ENCODE peak calls at places on chromosomes 6 and 20, in four cellular contexts. One of them, this sample, is unnamed. For H3K27me3 and H3K4me1, the result is how much of the 10 kb centered on the place peaks cover.

GRCh38 chr6:137341721-137342195 is 122.6 kb upstream of the IFNGR1 start:
- DNase-seq in cardiac muscle cell: peak
- DNase-seq in fibroblast of lung: peak
- DNase-seq in suprapubic skin: no peak
- DNase-seq in this sample: no peak

GRCh38 chr6:156695747-156696146 is 81.4 kb upstream of the ARID1B start:
- DNase-seq in suprapubic skin: no peak
- DNase-seq in cardiac muscle cell: no peak
- DNase-seq in fibroblast of lung: no peak
- DNase-seq in this sample: no peak

GRCh38 chr6:17983712-17984111 is 3.7 kb downstream of the KIF13A start:
- DNase-seq in cardiac muscle cell: no peak
- DNase-seq in fibroblast of lung: no peak
- DNase-seq in suprapubic skin: no peak
- DNase-seq in this sample: peak

GRCh38 chr20:21361266-21361665 is 36.1 kb downstream of the NKX2-4 start:
- DNase-seq in cardiac muscle cell: peak
- DNase-seq in suprapubic skin: no peak
- DNase-seq in fibroblast of lung: peak
- DNase-seq in this sample: no peak

GRCh38 chr6:103534107-103534506 is 1325.6 kb downstream of the HACE1 start:
- DNase-seq in suprapubic skin: no peak
- DNase-seq in cardiac muscle cell: no peak
- DNase-seq in fibroblast of lung: no peak
- DNase-seq in this sample: no peak

GRCh38 chr6:32132110-32132509 is 2.0 kb upstream of the FKBPL start:
- DNase-seq in cardiac muscle cell: no peak
- DNase-seq in fibroblast of lung: no peak
- DNase-seq in suprapubic skin: no peak
- DNase-seq in this sample: no peak

GRCh38 chr6:40461643-40462042 is 125.5 kb downstream of the LRFN2 start:
- DNase-seq in suprapubic skin: no peak
- DNase-seq in cardiac muscle cell: no peak
- DNase-seq in fibroblast of lung: no peak
- DNase-seq in this sample: no peak

GRCh38 chr6:71393471-71393870 is 104.9 kb downstream of the OGFRL1 start:
- DNase-seq in fibroblast of lung: peak
- DNase-seq in cardiac muscle cell: peak
- DNase-seq in suprapubic skin: no peak
- DNase-seq in this sample: no peak

GRCh38 chr6:113833537-113833936 is 23.6 kb upstream of the MARCKS start:
- DNase-seq in cardiac muscle cell: peak
- DNase-seq in suprapubic skin: no peak
- DNase-seq in fibroblast of lung: peak
- DNase-seq in this sample: peak

GRCh38 chr20:10219452-10219791 is 792 bp downstream of the SNAP25 start:
- DNase-seq in cardiac muscle cell: peak
- DNase-seq in suprapubic skin: peak
- DNase-seq in fibroblast of lung: peak
- DNase-seq in this sample: peak

GRCh38 chr6:144330588-144330987 is 45.5 kb downstream of the UTRN start:
- DNase-seq in suprapubic skin: no peak
- DNase-seq in cardiac muscle cell: no peak
- DNase-seq in fibroblast of lung: no peak
- DNase-seq in this sample: no peak

GRCh38 chr6:84271086-84271716 is 43.8 kb upstream of the CEP162 start:
- DNase-seq in fibroblast of lung: no peak
- DNase-seq in suprapubic skin: no peak
- DNase-seq in cardiac muscle cell: no peak
- DNase-seq in this sample: no peak

GRCh38 chr20:1949711-1950110 is 44.1 kb downstream of the PDYN start:
- DNase-seq in suprapubic skin: peak
- DNase-seq in cardiac muscle cell: no peak
- DNase-seq in fibroblast of lung: no peak
- DNase-seq in this sample: no peak

GRCh38 chr20:1302578-1303541 is 26.1 kb downstream of the SDCBP2 start:
- DNase-seq in cardiac muscle cell: peak
- DNase-seq in fibroblast of lung: no peak
- DNase-seq in suprapubic skin: no peak
- DNase-seq in this sample: peak

GRCh38 chr20:60352017-60352416 is 393.8 kb downstream of the CDH26 start:
- DNase-seq in cardiac muscle cell: no peak
- DNase-seq in fibroblast of lung: no peak
- DNase-seq in suprapubic skin: no peak
- DNase-seq in this sample: no peak

GRCh38 chr6:33235221-33235634 is 26.9 kb downstream of the RING1 start:
- DNase-seq in suprapubic skin: peak
- DNase-seq in fibroblast of lung: no peak
- DNase-seq in cardiac muscle cell: no peak
- DNase-seq in this sample: no peak

GRCh38 chr20:7908905-7909304 is 31.4 kb downstream of the HAO1 start:
- DNase-seq in suprapubic skin: no peak
- DNase-seq in cardiac muscle cell: no peak
- DNase-seq in fibroblast of lung: no peak
- DNase-seq in this sample: no peak

GRCh38 chr20:46021361-46022359 is 7.4 kb upstream of the SLC12A5 start:
- DNase-seq in cardiac muscle cell: peak
- DNase-seq in fibroblast of lung: no peak
- DNase-seq in suprapubic skin: no peak
- DNase-seq in this sample: no peak

GRCh38 chr6:154318711-154319110 is 37.9 kb downstream of the IPCEF1 start:
- DNase-seq in cardiac muscle cell: no peak
- DNase-seq in suprapubic skin: no peak
- DNase-seq in fibroblast of lung: no peak
- DNase-seq in this sample: no peak

GRCh38 chr6:107536183-107536582 is 46.3 kb downstream of the SOBP start:
- DNase-seq in fibroblast of lung: no peak
- DNase-seq in suprapubic skin: no peak
- DNase-seq in cardiac muscle cell: no peak
- DNase-seq in this sample: no peak

GRCh38 chr6:88914885-88915598 is 48.4 kb downstream of the RNGTT start:
- DNase-seq in cardiac muscle cell: no peak
- DNase-seq in suprapubic skin: no peak
- DNase-seq in fibroblast of lung: no peak
- DNase-seq in this sample: no peak

GRCh38 chr6:50602191-50602810 is 111.0 kb upstream of the TFAP2D start:
- DNase-seq in suprapubic skin: no peak
- DNase-seq in cardiac muscle cell: peak
- DNase-seq in fibroblast of lung: peak
- DNase-seq in this sample: no peak

GRCh38 chr6:34982424-34982852 is 93.4 kb downstream of the ANKS1A start:
- DNase-seq in suprapubic skin: no peak
- DNase-seq in cardiac muscle cell: peak
- DNase-seq in fibroblast of lung: peak
- DNase-seq in this sample: peak

GRCh38 chr20:64106981-64107735 is at the start of gene NPBWR2:
- DNase-seq in fibroblast of lung: no peak
- DNase-seq in suprapubic skin: peak
- DNase-seq in cardiac muscle cell: no peak
- DNase-seq in this sample: peak

GRCh38 chr6:12602951-12603710 is 113.4 kb upstream of the PHACTR1 start:
- DNase-seq in suprapubic skin: no peak
- DNase-seq in cardiac muscle cell: peak
- DNase-seq in fibroblast of lung: peak
- DNase-seq in this sample: no peak

GRCh38 chr6:52577022-52577777 is at the start of gene TRAM2:
- DNase-seq in suprapubic skin: peak
- DNase-seq in fibroblast of lung: peak
- DNase-seq in cardiac muscle cell: peak
- DNase-seq in this sample: peak

GRCh38 chr6:75384116-75384515 is 99.5 kb upstream of the TMEM30A start:
- DNase-seq in suprapubic skin: no peak
- DNase-seq in cardiac muscle cell: no peak
- DNase-seq in fibroblast of lung: no peak
- DNase-seq in this sample: no peak

GRCh38 chr20:18628330-18628941 is 40.6 kb downstream of the DTD1 start:
- DNase-seq in cardiac muscle cell: no peak
- DNase-seq in fibroblast of lung: no peak
- DNase-seq in suprapubic skin: no peak
- DNase-seq in this sample: no peak

GRCh38 chr20:35269055-35269781 is 8.7 kb downstream of the MMP24OS start:
- DNase-seq in suprapubic skin: no peak
- DNase-seq in fibroblast of lung: peak
- DNase-seq in cardiac muscle cell: peak
- DNase-seq in this sample: peak

GRCh38 chr6:157224178-157224956 is 99.0 kb downstream of the TMEM242 start:
- DNase-seq in cardiac muscle cell: no peak
- DNase-seq in fibroblast of lung: no peak
- DNase-seq in suprapubic skin: peak
- DNase-seq in this sample: peak

GRCh38 chr6:152948150-152948768 is 34.6 kb downstream of the FBXO5 start:
- DNase-seq in suprapubic skin: no peak
- DNase-seq in cardiac muscle cell: peak
- DNase-seq in fibroblast of lung: peak
- DNase-seq in this sample: no peak

GRCh38 chr20:64260239-64260638 is 4.7 kb downstream of the PCMTD2 start:
- DNase-seq in cardiac muscle cell: no peak
- DNase-seq in fibroblast of lung: no peak
- DNase-seq in suprapubic skin: no peak
- DNase-seq in this sample: no peak

GRCh38 chr6:96899019-96899418 is 1.3 kb upstream of the NDUFAF4 start:
- DNase-seq in fibroblast of lung: peak
- DNase-seq in cardiac muscle cell: peak
- DNase-seq in suprapubic skin: no peak
- DNase-seq in this sample: no peak

GRCh38 chr6:170291271-170292110 is 613 bp upstream of the DLL1 start:
- DNase-seq in fibroblast of lung: no peak
- DNase-seq in suprapubic skin: peak
- DNase-seq in cardiac muscle cell: no peak
- DNase-seq in this sample: peak

GRCh38 chr6:170293411-170293844 is 2.5 kb upstream of the DLL1 start:
- DNase-seq in fibroblast of lung: no peak
- DNase-seq in cardiac muscle cell: no peak
- DNase-seq in suprapubic skin: no peak
- DNase-seq in this sample: peak

GRCh38 chr6:170293881-170294755 is 3.2 kb upstream of the DLL1 start:
- DNase-seq in cardiac muscle cell: no peak
- DNase-seq in suprapubic skin: no peak
- DNase-seq in fibroblast of lung: no peak
- DNase-seq in this sample: peak

GRCh38 chr6:170292111-170292777 is 1.4 kb upstream of the DLL1 start:
- DNase-seq in fibroblast of lung: no peak
- DNase-seq in suprapubic skin: no peak
- DNase-seq in cardiac muscle cell: no peak
- DNase-seq in this sample: peak

GRCh38 chr6:170292778-170293164 is 1.9 kb upstream of the DLL1 start:
- DNase-seq in suprapubic skin: no peak
- DNase-seq in cardiac muscle cell: no peak
- DNase-seq in fibroblast of lung: peak
- DNase-seq in this sample: peak
- H3K27me3 ChIP-seq in suprapubic skin: under half
- H3K27me3 ChIP-seq in cardiac muscle cell: half or more
- H3K27me3 ChIP-seq in fibroblast of lung: half or more
- H3K27me3 ChIP-seq in this sample: half or more

DNA sequence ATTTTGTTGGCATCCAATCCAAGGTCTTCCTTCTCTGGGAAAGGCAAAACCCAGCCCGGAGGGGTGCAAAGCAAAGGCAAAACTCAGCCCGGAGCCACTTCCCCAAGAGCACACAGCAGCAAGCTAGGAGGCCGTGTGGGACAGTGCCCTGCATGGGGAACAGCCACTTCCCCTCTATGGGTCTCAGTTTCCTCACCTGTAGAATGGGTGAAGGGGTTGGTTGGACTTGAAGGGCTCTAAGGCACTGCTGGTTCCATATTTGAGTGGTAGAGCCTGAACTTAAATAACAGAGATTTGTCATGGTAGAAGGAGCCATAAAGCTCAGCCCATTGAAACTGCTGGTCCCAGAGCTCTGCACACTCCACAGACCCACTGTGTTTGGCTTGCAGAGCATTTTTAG is 51.3 kb upstream of the CCDC167 start:
- DNase-seq in fibroblast of lung: no peak
- DNase-seq in cardiac muscle cell: no peak
- DNase-seq in suprapubic skin: no peak
- DNase-seq in this sample: no peak
- H3K4me1 ChIP-seq in fibroblast of lung: under half
- H3K4me1 ChIP-seq in cardiac muscle cell: under half
- H3K4me1 ChIP-seq in suprapubic skin: under half
- H3K4me1 ChIP-seq in this sample: under half

GRCh38 chr20:39946946-39947345 is 742.1 kb downstream of the MAFB start:
- DNase-seq in suprapubic skin: no peak
- DNase-seq in cardiac muscle cell: no peak
- DNase-seq in fibroblast of lung: no peak
- DNase-seq in this sample: no peak
- H3K27me3 ChIP-seq in suprapubic skin: under half
- H3K27me3 ChIP-seq in cardiac muscle cell: under half
- H3K27me3 ChIP-seq in fibroblast of lung: under half
- H3K27me3 ChIP-seq in this sample: under half

GRCh38 chr20:38878798-38879197 is 47.4 kb upstream of the FAM83D start:
- DNase-seq in fibroblast of lung: peak
- DNase-seq in cardiac muscle cell: peak
- DNase-seq in suprapubic skin: no peak
- DNase-seq in this sample: no peak

GRCh38 chr20:38874460-38875169 is 51.6 kb upstream of the FAM83D start:
- DNase-seq in suprapubic skin: peak
- DNase-seq in cardiac muscle cell: no peak
- DNase-seq in fibroblast of lung: no peak
- DNase-seq in this sample: no peak

GRCh38 chr20:38875170-38875993 is 50.8 kb upstream of the FAM83D start:
- DNase-seq in cardiac muscle cell: no peak
- DNase-seq in fibroblast of lung: no peak
- DNase-seq in suprapubic skin: no peak
- DNase-seq in this sample: no peak

GRCh38 chr20:38880952-38881735 is 45.1 kb upstream of the FAM83D start:
- DNase-seq in fibroblast of lung: no peak
- DNase-seq in cardiac muscle cell: no peak
- DNase-seq in suprapubic skin: no peak
- DNase-seq in this sample: no peak

DNA sequence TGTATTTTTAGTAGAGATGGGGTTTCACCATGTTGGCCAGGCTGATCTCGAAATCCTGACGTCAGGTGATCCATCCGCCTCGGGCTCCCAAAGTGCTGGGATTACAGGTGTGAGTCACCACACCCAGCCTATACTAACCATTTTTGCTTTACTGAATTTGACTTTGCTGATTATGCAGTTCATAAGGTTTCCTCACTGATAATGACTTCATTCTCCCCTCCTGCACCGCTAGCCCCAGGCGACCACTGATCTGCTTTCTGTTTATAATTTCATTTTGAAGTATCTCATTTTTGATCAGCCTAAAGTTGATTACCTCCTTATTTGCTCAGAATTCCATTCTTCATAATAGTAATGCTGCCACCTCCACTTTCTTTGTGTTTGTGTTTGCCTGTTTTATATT is 48.7 kb upstream of the FAM83D start:
- DNase-seq in fibroblast of lung: no peak
- DNase-seq in cardiac muscle cell: no peak
- DNase-seq in suprapubic skin: no peak
- DNase-seq in this sample: no peak
- H3K4me1 ChIP-seq in fibroblast of lung: under half
- H3K4me1 ChIP-seq in cardiac muscle cell: under half
- H3K4me1 ChIP-seq in suprapubic skin: under half
- H3K4me1 ChIP-seq in this sample: under half

This sample was measured in osteoblast.